ENCODE peak calls at places on chromosomes 6 and 20, in four cellular contexts. I, L, X and O are unnamed samples.

GRCh38 chr6:43447604-43448003 is 7.7 kb downstream of the DLK2 start:
- DNase-seq in X (no peak), L (no peak), I (no peak), O (no peak)

GRCh38 chr6:157656437-157657005 is 166.5 kb upstream of the SNX9 start:
- DNase-seq in L (peak), I (peak), X (no peak), O (peak)

GRCh38 chr20:63084563-63084927 is 77.8 kb upstream of the BHLHE23 start:
- DNase-seq in X (peak), I (no peak), L (no peak), O (no peak)

GRCh38 chr6:34132486-34133185 is 13.3 kb downstream of the GRM4 start:
- DNase-seq in L (peak), I (peak), X (peak), O (no peak)

GRCh38 chr20:23244207-23244915 is 106.2 kb upstream of the NXT1 start:
- DNase-seq in L (peak), X (no peak), I (no peak), O (peak)

GRCh38 chr6:95232477-95232876 is 344.9 kb upstream of the MANEA start:
- DNase-seq in L (no peak), X (no peak), I (no peak), O (peak)

GRCh38 chr6:47007657-47008396 is 34.3 kb downstream of the ADGRF1 start:
- DNase-seq in I (no peak), L (no peak), X (no peak), O (no peak)

GRCh38 chr6:52497652-52498408 is 77.7 kb downstream of the EFHC1 start:
- DNase-seq in L (no peak), X (no peak), I (peak), O (no peak)

GRCh38 chr6:166693880-166694279 is 66.8 kb upstream of the RPS6KA2 start:
- DNase-seq in X (no peak), I (peak), L (no peak), O (no peak)

GRCh38 chr6:89369009-89369408 is 16.5 kb upstream of the UBE2J1 start:
- DNase-seq in I (peak), X (no peak), L (no peak), O (peak)

GRCh38 chr20:11926599-11926998 is 8.9 kb downstream of the BTBD3 start:
- DNase-seq in X (no peak), I (no peak), L (no peak), O (no peak)

GRCh38 chr6:19734061-19734460 is 103.1 kb upstream of the ID4 start:
- DNase-seq in X (no peak), I (no peak), L (no peak), O (no peak)

GRCh38 chr6:7047966-7048365 is 59.8 kb upstream of the RREB1 start:
- DNase-seq in X (no peak), I (peak), L (no peak), O (no peak)

GRCh38 chr20:10524034-10524476 is 89.0 kb downstream of the SLX4IP start:
- DNase-seq in X (no peak), I (no peak), L (peak), O (no peak)

GRCh38 chr20:44576297-44576696 is 6.1 kb upstream of the PKIG start:
- DNase-seq in I (peak), L (peak), X (peak), O (peak)

GRCh38 chr20:50335105-50335504 is 144.5 kb downstream of the CEBPB start:
- DNase-seq in L (peak), X (peak), I (peak), O (peak)

GRCh38 chr6:8082954-8083858 is 19.0 kb upstream of the BLOC1S5 start:
- DNase-seq in I (peak), L (peak), X (no peak), O (peak)

GRCh38 chr6:75612434-75612833 is 10.8 kb downstream of the SENP6 start:
- DNase-seq in X (no peak), I (no peak), L (no peak), O (no peak)

GRCh38 chr6:21885532-21886089 is 292.1 kb downstream of the SOX4 start:
- DNase-seq in L (peak), X (no peak), I (peak), O (peak)

GRCh38 chr6:97189767-97190166 is 93.2 kb downstream of the MMS22L start:
- DNase-seq in X (no peak), I (peak), L (no peak), O (peak)

GRCh38 chr6:122400121-122400450 is 634 bp downstream of the HSF2 start:
- DNase-seq in X (peak), L (no peak), I (no peak), O (peak)

GRCh38 chr6:17820055-17820454 is 113.3 kb upstream of the NUP153 start:
- DNase-seq in X (no peak), L (peak), I (no peak), O (no peak)

GRCh38 chr6:37648465-37649330 is 49.0 kb downstream of the MDGA1 start:
- DNase-seq in L (no peak), X (peak), I (no peak), O (no peak)

GRCh38 chr20:2314759-2315439 is 19.1 kb downstream of the TGM3 start:
- DNase-seq in I (peak), L (peak), X (no peak), O (peak)

GRCh38 chr20:43309266-43309665 is 119.6 kb upstream of the PTPRT start:
- DNase-seq in L (no peak), X (no peak), I (no peak), O (no peak)

GRCh38 chr6:110282412-110282811 is 75.7 kb downstream of the METTL24 start:
- DNase-seq in I (no peak), X (no peak), L (no peak), O (no peak)

GRCh38 chr20:4507288-4507719 is 214.4 kb upstream of the PRND start:
- DNase-seq in L (peak), X (no peak), I (peak), O (peak)

GRCh38 chr20:38229376-38230252 is 30.9 kb downstream of the KIAA1755 start:
- DNase-seq in L (no peak), I (no peak), X (peak), O (peak)

GRCh38 chr20:17579369-17580039 is 9.6 kb downstream of the DSTN start:
- DNase-seq in I (no peak), X (peak), L (no peak), O (peak)

GRCh38 chr20:1807394-1807793 is 87.8 kb upstream of the SIRPA start:
- DNase-seq in X (no peak), I (no peak), L (no peak), O (no peak)

GRCh38 chr20:10984899-10985298 is 311.1 kb upstream of the JAG1 start:
- DNase-seq in I (no peak), X (no peak), L (no peak), O (no peak)

GRCh38 chr6:91387290-91388062 is 800.6 kb upstream of the MAP3K7 start:
- DNase-seq in I (no peak), X (no peak), L (no peak), O (no peak)

GRCh38 chr6:111580826-111581505 is 24.7 kb downstream of the TRAF3IP2 start:
- DNase-seq in X (no peak), I (no peak), L (peak), O (no peak)

GRCh38 chr6:30820196-30820595 is 64.1 kb upstream of the DDR1 start:
- DNase-seq in X (no peak), I (peak), L (peak), O (peak)

GRCh38 chr6:134422426-134423231 is 104.7 kb upstream of the SGK1 start:
- DNase-seq in L (peak), I (peak), X (no peak), O (peak)

GRCh38 chr6:21115111-21115510 is 478.4 kb upstream of the SOX4 start:
- DNase-seq in I (peak), L (peak), X (no peak), O (no peak)